ENCODE peak calls at places on chromosomes 3 and 15, in eight cellular contexts. W, A, O, L, I, G, F and J are unnamed samples.

GRCh38 chr15:31376511-31376910 is 49.9 kb downstream of the KLF13 start:
- DNase-seq in L (no peak), A (no peak), O (no peak), W (no peak), F (no peak), G (no peak), I (no peak), J (no peak)

GRCh38 chr3:49602877-49603411 is 48.7 kb downstream of the BSN start:
- DNase-seq in L (no peak), A (peak; percentile 5), W (peak; percentile 48), G (no peak), F (no peak), O (no peak), I (peak; percentile 26), J (no peak)

GRCh38 chr3:40602778-40603385 is 78.1 kb downstream of the ZNF621 start:
- DNase-seq in I (no peak), A (no peak), L (no peak), F (no peak), G (no peak), W (no peak), O (no peak), J (no peak)

GRCh38 chr15:25903024-25903581 is 40.0 kb upstream of the ATP10A start:
- DNase-seq in I (no peak), W (no peak), L (no peak), O (peak; percentile 56), F (no peak), G (no peak), A (no peak), J (no peak)

GRCh38 chr15:48603123-48603500 is 42.4 kb downstream of the FBN1 start:
- DNase-seq in F (no peak), W (no peak), O (peak; percentile 64), G (no peak), L (no peak), A (no peak), I (no peak), J (no peak)

GRCh38 chr15:27834684-27835083 is 264.4 kb downstream of the OCA2 start:
- DNase-seq in I (no peak), L (no peak), W (no peak), A (no peak), F (no peak), O (no peak), G (no peak), J (no peak)

GRCh38 chr3:141710888-141711616 is 27.0 kb upstream of the RNF7 start:
- DNase-seq in W (no peak), A (no peak), L (no peak), O (peak; percentile 96), F (no peak), I (no peak), G (no peak), J (no peak)

GRCh38 chr3:52055537-52056351 is 627 bp downstream of the DUSP7 start:
- DNase-seq in W (peak; percentile 22), L (peak; percentile 34), G (peak; percentile 57), O (peak; percentile 57), F (no peak), I (peak; percentile 24), A (peak; percentile 56), J (no peak)

GRCh38 chr3:59308684-59309083 is 258.9 kb upstream of the CFAP20DC start:
- DNase-seq in G (no peak), L (no peak), W (no peak), F (no peak), A (peak; percentile 24), I (no peak), O (no peak), J (no peak)